ENCODE peak calls at places on chromosomes 2 and 18, in six cellular contexts. M is GM12891, I is K562, B is GM12878, R is H1, U is HepG2. Z is an unnamed sample.

GRCh38 chr2:155980941-155981561 is 351.5 kb downstream of the NR4A2 start:
- DNase-seq in M (no peak), I (no peak), B (peak; percentile 19), R (no peak), U (no peak), Z (no peak)

GRCh38 chr2:159108178-159108893 is 139.9 kb downstream of the TANC1 start:
- DNase-seq in M (no peak), I (no peak), B (no peak), R (peak; percentile 27), U (no peak), Z (no peak)

GRCh38 chr18:3262234-3263171 is 570 bp downstream of the MYL12B start:
- DNase-seq in M (no peak), I (peak; percentile 88), B (no peak), R (peak; percentile 53), U (no peak), Z (peak; percentile 25)

GRCh38 chr2:237904806-237905599 is 45.6 kb downstream of the RAMP1 start:
- DNase-seq in M (no peak), I (no peak), B (peak; percentile 53), R (no peak), U (no peak), Z (no peak)

GRCh38 chr18:42045346-42045745 is 90.3 kb downstream of the PIK3C3 start:
- DNase-seq in M (no peak), I (no peak), B (no peak), R (no peak), U (peak; percentile 13), Z (no peak)

GRCh38 chr2:110106642-110107041 is 9.0 kb downstream of the MALL start:
- DNase-seq in M (no peak), I (no peak), B (no peak), R (no peak), U (no peak), Z (no peak)

GRCh38 chr2:9232166-9232479 is 25.5 kb downstream of the ASAP2 start:
- DNase-seq in M (no peak), I (no peak), B (no peak), R (no peak), U (peak; percentile 51), Z (no peak)

GRCh38 chr2:8794923-8795825 is 42.2 kb downstream of the KIDINS220 start:
- DNase-seq in M (no peak), I (no peak), B (no peak), R (no peak), U (no peak), Z (no peak)

GRCh38 chr18:30183766-30184165 is 858.8 kb downstream of the DSC3 start:
- DNase-seq in M (no peak), I (no peak), B (no peak), R (no peak), U (no peak), Z (no peak)

GRCh38 chr2:98912221-98912851 is 23.7 kb downstream of the CRACDL start:
- DNase-seq in M (no peak), I (no peak), B (no peak), R (peak; percentile 38), U (no peak), Z (no peak)

GRCh38 chr2:75922191-75922590 is 211.5 kb upstream of the GCFC2 start:
- DNase-seq in M (no peak), I (no peak), B (no peak), R (no peak), U (no peak), Z (no peak)

GRCh38 chr18:38718365-38718901 is 1152.8 kb upstream of the CELF4 start:
- DNase-seq in M (no peak), I (no peak), B (no peak), R (no peak), U (no peak), Z (no peak)

GRCh38 chr18:44945847-44946490 is 265.3 kb downstream of the SETBP1 start:
- DNase-seq in M (no peak), I (no peak), B (no peak), R (no peak), U (no peak), Z (no peak)

GRCh38 chr2:179711375-179711774 is 150.0 kb downstream of the ZNF385B start:
- DNase-seq in M (no peak), I (no peak), B (no peak), R (no peak), U (peak; percentile 6), Z (no peak)

GRCh38 chr2:41498791-41499190 is 549.0 kb upstream of the PKDCC start:
- DNase-seq in M (no peak), I (no peak), B (no peak), R (no peak), U (no peak), Z (no peak)
- TF ChIP-seq TAF1 in M (no peak), I (no peak), B (no peak), R (no peak), U (no peak), Z (no peak)

GRCh38 chr18:8769509-8769908 is 64.2 kb downstream of the MTCL1 start:
- DNase-seq in M (no peak), I (no peak), B (no peak), R (no peak), U (no peak), Z (no peak)

GRCh38 chr18:8770655-8771054 is 65.3 kb downstream of the MTCL1 start:
- DNase-seq in M (no peak), I (no peak), B (no peak), R (no peak), U (no peak), Z (no peak)

GRCh38 chr18:8773980-8774379 is 68.6 kb downstream of the MTCL1 start:
- DNase-seq in M (no peak), I (no peak), B (no peak), R (no peak), U (no peak), Z (no peak)

GRCh38 chr18:8776013-8776515 is 70.7 kb downstream of the MTCL1 start:
- DNase-seq in M (no peak), I (no peak), B (no peak), R (no peak), U (no peak), Z (no peak)

GRCh38 chr18:8771930-8772329 is 66.6 kb downstream of the MTCL1 start:
- DNase-seq in M (no peak), I (no peak), B (no peak), R (no peak), U (no peak), Z (no peak)
- TF ChIP-seq POLR2AphosphoS5 in M (no peak), I (no peak), B (no peak), R (no peak), U (no peak), Z (no peak)

DNA sequence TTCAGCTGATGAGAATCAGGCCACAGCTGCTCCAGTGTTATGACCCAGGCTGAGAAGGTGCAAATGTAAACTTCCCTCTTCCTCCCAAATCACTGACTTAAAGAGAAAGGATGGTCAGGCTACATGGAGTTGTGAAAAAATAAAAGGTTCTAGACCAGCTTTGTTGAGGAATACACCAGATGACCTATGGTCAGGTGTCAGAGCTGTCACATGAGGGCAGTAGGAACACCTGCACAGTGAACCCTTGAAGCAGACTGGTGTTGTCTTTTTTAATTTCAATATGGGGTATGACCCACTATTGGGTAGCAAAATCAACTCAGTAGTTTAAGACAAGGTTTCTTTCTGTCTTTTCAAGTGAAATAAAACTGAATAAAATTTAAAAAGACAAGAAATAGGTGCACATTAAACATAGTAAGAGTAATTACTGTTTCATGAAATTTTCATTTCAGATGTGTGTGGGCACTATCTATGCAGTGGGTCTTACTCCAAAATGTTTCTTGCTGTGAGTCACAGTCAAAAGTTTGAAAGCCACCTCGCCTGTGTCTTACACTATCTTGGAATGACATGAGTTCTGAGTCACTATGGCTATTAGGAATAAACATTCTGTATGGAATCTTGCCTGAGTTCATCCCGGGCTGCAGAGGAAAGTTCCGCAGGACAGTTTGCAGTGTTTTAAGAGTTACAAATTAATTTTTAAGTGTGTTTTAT is 83.6 kb downstream of the ACVR1 start:
- DNase-seq in M (no peak), I (peak; percentile 28), B (no peak), R (no peak), U (no peak), Z (no peak)
- TF ChIP-seq POLR2A in M (no peak), I (no peak), B (no peak), R (no peak), U (no peak), Z (no peak)

GRCh38 chr2:79580175-79580574 is 67.3 kb downstream of the CTNNA2 start:
- DNase-seq in M (no peak), I (no peak), B (no peak), R (no peak), U (no peak), Z (no peak)
- TF ChIP-seq TAF1 in M (no peak), I (no peak), B (no peak), R (no peak), U (no peak), Z (no peak)

GRCh38 chr18:32351014-32351413 is 119.7 kb downstream of the GAREM1 start:
- DNase-seq in M (no peak), I (no peak), B (no peak), R (no peak), U (no peak), Z (no peak)
- TF ChIP-seq POLR2AphosphoS5 in M (no peak), I (no peak), B (no peak), R (no peak), U (no peak), Z (no peak)

GRCh38 chr2:177783835-177784448 is 288.6 kb downstream of the PDE11A start:
- DNase-seq in M (no peak), I (no peak), B (peak; percentile 8), R (no peak), U (no peak), Z (no peak)
- TF ChIP-seq POLR2A in M (no peak), I (no peak), B (no peak), R (no peak), U (no peak), Z (no peak)

GRCh38 chr2:162989507-162989906 is 150.9 kb upstream of the KCNH7 start:
- DNase-seq in M (no peak), I (no peak), B (no peak), R (no peak), U (no peak), Z (no peak)
- TF ChIP-seq TAF1 in M (no peak), I (no peak), B (no peak), R (no peak), U (no peak), Z (no peak)

Z was measured in GM12892.